ENCODE peak calls at places on chromosomes 11 and 22, in ten cellular contexts. V, I, Y, U, Z, H, A, R, N and S are unnamed samples.

GRCh38 chr11:111229604-111230003 is 15.9 kb upstream of the POU2AF2 start:
- DNase-seq in I (no peak), R (no peak), U (no peak), H (no peak), Z (no peak), Y (no peak), V (no peak), A (no peak), N (no peak), S (no peak)

GRCh38 chr11:130203766-130204702 is 44.5 kb downstream of the ST14 start:
- DNase-seq in V (no peak), Y (no peak), Z (peak; percentile 50), R (no peak), A (no peak), U (no peak), I (no peak), H (no peak), N (no peak), S (no peak)

GRCh38 chr11:15113381-15113780 is 1.3 kb upstream of the INSC start:
- DNase-seq in A (no peak), I (no peak), N (no peak), V (no peak), H (no peak), Z (peak; percentile 89), R (no peak), U (no peak), Y (no peak), S (no peak)

GRCh38 chr22:22745225-22746060 is 101.0 kb downstream of the GGTLC2 start:
- DNase-seq in N (peak; percentile 40), Z (no peak), H (peak; percentile 39), V (no peak), Y (peak; percentile 11), A (peak; percentile 58), U (peak; percentile 41), R (peak; percentile 12), I (no peak), S (peak; percentile 54)

GRCh38 chr11:71120346-71120963 is 131.9 kb downstream of the SHANK2 start:
- DNase-seq in R (no peak), Z (peak; percentile 52), Y (peak; percentile 1), A (no peak), V (peak; percentile 30), I (no peak), N (peak; percentile 80), U (peak; percentile 29), H (no peak), S (no peak)

GRCh38 chr11:36150986-36151385 is 138.2 kb downstream of the COMMD9 start:
- DNase-seq in A (no peak), V (no peak), Z (no peak), U (no peak), H (no peak), Y (no peak), I (no peak), R (peak; percentile 62), N (no peak), S (no peak)

GRCh38 chr11:20113147-20113435 is 47.2 kb downstream of the DBX1 start:
- DNase-seq in R (no peak), U (no peak), Z (no peak), I (no peak), V (peak; percentile 25), Y (no peak), N (no peak), A (no peak), H (no peak), S (no peak)

GRCh38 chr22:30472994-30473720 is 1.3 kb upstream of the SEC14L3 start:
- DNase-seq in Y (no peak), A (no peak), I (no peak), N (no peak), H (no peak), Z (no peak), R (no peak), V (no peak), U (no peak), S (no peak)

GRCh38 chr11:45798793-45799441 is 6.0 kb upstream of the SLC35C1 start:
- DNase-seq in H (no peak), Y (no peak), N (peak; percentile 31), R (no peak), U (no peak), I (no peak), V (no peak), A (no peak), Z (peak; percentile 49), S (no peak)

GRCh38 chr11:18590573-18590972 is 2.0 kb upstream of the UEVLD start:
- DNase-seq in N (no peak), Y (no peak), H (no peak), I (no peak), Z (no peak), V (no peak), U (no peak), A (no peak), R (no peak), S (no peak)

GRCh38 chr22:26442086-26442756 is 13.2 kb downstream of the ASPHD2 start:
- DNase-seq in Y (no peak), A (no peak), V (no peak), N (no peak), H (no peak), R (no peak), U (no peak), I (no peak), Z (no peak), S (no peak)

GRCh38 chr11:35488117-35488516 is 37.3 kb downstream of the PAMR1 start:
- DNase-seq in R (no peak), Z (no peak), Y (peak; percentile 27), N (no peak), I (no peak), A (no peak), U (no peak), H (no peak), V (no peak), S (no peak)

GRCh38 chr11:60098508-60098907 is 10.0 kb downstream of the MS4A2 start:
- DNase-seq in U (no peak), Z (no peak), H (no peak), V (no peak), R (no peak), N (no peak), I (no peak), A (no peak), Y (no peak), S (no peak)

GRCh38 chr11:75929706-75930105 is 114.7 kb downstream of the UVRAG start:
- DNase-seq in H (no peak), Z (no peak), R (no peak), V (no peak), Y (no peak), A (no peak), U (no peak), N (no peak), I (no peak), S (no peak)

GRCh38 chr22:44331881-44332714 is 19.3 kb upstream of the SHISAL1 start:
- DNase-seq in A (no peak), U (no peak), R (no peak), V (no peak), H (peak; percentile 38), Y (no peak), N (no peak), Z (no peak), I (no peak), S (no peak)
- TF ChIP-seq CTCF in A (no peak), U (no peak), R (no peak), V (no peak), H (no peak), Y (no peak), N (no peak), Z (peak; percentile 18), I (no peak), S (no peak)

GRCh38 chr11:26613759-26614158 is 41.7 kb upstream of the MUC15 start:
- DNase-seq in N (no peak), V (no peak), I (no peak), H (no peak), Y (no peak), Z (no peak), A (no peak), R (no peak), U (no peak), S (no peak)

GRCh38 chr11:26607725-26608506 is 35.9 kb upstream of the MUC15 start:
- DNase-seq in V (no peak), N (no peak), U (no peak), Z (no peak), I (no peak), Y (no peak), H (no peak), A (no peak), R (no peak), S (no peak)

GRCh38 chr11:26608507-26609146 is 36.6 kb upstream of the MUC15 start:
- DNase-seq in A (no peak), N (no peak), R (no peak), U (no peak), H (no peak), V (no peak), Z (no peak), Y (no peak), I (no peak), S (no peak)
- TF ChIP-seq CTCF in A (no peak), N (no peak), R (no peak), U (no peak), H (no peak), V (no peak), Z (no peak), Y (no peak), I (no peak), S (no peak)

DNA sequence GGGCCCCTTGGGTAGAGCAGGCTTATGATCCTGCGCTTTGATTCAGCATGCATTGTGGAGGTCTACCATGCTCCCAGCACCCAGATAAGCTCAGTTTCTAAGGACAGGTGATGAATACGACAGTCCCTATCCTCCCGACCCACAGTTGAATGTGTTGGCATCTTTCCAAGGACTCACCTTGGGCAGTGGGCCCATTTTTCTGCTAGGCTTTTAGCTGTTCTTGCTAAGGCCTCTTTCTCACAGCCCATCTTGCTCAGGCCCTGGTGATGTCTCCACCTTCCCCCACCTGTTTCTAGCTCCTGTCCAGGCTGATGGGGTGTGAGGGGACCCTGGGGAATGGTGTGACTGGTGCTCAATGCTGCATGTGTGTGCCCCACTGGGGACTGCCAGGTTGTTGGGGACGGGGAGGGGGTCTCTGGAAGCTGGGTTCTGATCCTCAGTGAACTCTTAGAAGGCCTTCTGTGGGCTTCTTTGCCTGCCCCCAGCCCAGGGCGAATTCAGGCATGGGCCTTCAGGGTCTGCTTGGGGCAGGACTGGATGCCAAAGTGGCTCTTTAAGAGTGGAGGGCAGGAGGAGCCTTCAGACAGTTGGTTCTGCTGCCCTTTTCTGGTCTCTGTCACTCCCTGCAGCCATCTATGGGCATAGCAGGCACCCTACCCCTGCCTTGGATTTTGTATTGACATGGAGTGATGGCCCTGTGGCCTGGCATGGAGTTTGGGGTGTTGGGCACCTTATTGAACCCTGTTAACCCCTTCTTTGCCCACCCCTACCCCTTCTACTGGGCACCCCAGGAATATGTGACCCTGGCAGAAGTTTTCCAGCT is 33.1 kb downstream of the PHLDB1 start:
- DNase-seq in Z (no peak), N (no peak), R (no peak), V (no peak), I (no peak), A (no peak), H (no peak), Y (no peak), U (no peak), S (no peak)
- TF ChIP-seq CTCF in Z (no peak), N (no peak), R (no peak), V (peak; percentile 13), I (no peak), A (no peak), H (no peak), Y (no peak), U (no peak), S (no peak)

DNA sequence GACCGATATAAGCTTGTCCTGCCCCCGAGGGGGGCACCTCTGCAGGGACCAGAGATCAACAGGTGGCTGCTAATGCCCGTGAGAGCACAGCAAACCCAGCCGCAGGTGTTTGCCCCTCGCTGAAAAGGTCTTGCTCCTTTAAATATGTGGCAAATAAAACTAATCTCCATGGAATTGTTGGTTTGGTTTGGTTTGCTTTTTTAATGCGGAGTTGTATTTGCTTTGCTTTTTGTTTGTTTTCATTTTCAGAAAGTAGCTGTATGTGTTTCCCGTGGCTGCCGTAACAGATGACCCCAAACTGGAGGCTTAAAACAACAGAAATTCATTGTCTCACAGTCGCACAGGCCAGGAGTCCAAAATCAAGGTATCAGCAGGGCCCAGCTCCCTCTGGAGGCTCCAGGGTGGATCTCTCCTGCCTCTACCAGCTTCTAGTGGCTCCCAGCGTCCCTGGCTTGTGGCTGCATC is 93.0 kb downstream of the CELSR1 start:
- DNase-seq in I (no peak), R (no peak), V (no peak), Z (no peak), H (no peak), U (peak; percentile 44), Y (no peak), N (no peak), A (no peak), S (no peak)
- TF ChIP-seq CTCF in I (no peak), R (peak; percentile 50), V (no peak), Z (no peak), H (no peak), U (no peak), Y (no peak), N (no peak), A (no peak), S (no peak)